ENCODE peak calls at places on chromosomes 2 and 18, in eight cellular contexts. K is activated CD4-positive, alpha-beta T cell treated with anti-CD3 and anti-CD28 coated beads, Interleukin-2, amount 50 U/mL, for 48 hours; D is neural progenitor cell; Y is fibroblast of pulmonary artery; V is MCF 10A; A is nephron progenitor cell; N is psoas muscle; G is activated naive CD8-positive, alpha-beta T cell treated with anti-CD3 and anti-CD28 coated beads for 36 hours. P is an unnamed sample.

GRCh38 chr2:176118606-176119370 is 2.2 kb downstream of the HOXD10 start:
- DNase-seq in K (no peak), D (peak), Y (no peak), V (peak), A (peak), N (no peak), G (no peak), P (no peak)

GRCh38 chr2:230798769-230799399 is 65.9 kb upstream of the ITM2C start:
- DNase-seq in K (no peak), D (peak), Y (peak), V (peak), A (peak), N (no peak), G (peak), P (no peak)

GRCh38 chr2:221570321-221571107 is 1.6 kb downstream of the EPHA4 start:
- DNase-seq in K (peak), D (peak), Y (peak), V (no peak), A (peak), N (no peak), G (no peak), P (peak)

GRCh38 chr2:27320958-27321543 is 1.8 kb downstream of the MPV17 start:
- DNase-seq in K (no peak), D (peak), Y (peak), V (peak), A (no peak), N (peak), G (no peak), P (peak)

GRCh38 chr18:13530215-13530878 is 196.0 kb downstream of the FAM210A start:
- DNase-seq in K (no peak), D (no peak), Y (no peak), V (no peak), A (no peak), N (no peak), G (no peak), P (no peak)

GRCh38 chr18:2850816-2851215 is 4.0 kb downstream of the EMILIN2 start:
- DNase-seq in K (no peak), D (no peak), Y (no peak), V (no peak), A (no peak), N (no peak), G (no peak), P (no peak)

GRCh38 chr2:28403388-28403956 is 10.8 kb downstream of the FOSL2 start:
- DNase-seq in K (no peak), D (no peak), Y (no peak), V (no peak), A (no peak), N (no peak), G (no peak), P (no peak)

GRCh38 chr2:73700111-73700510 is 37.0 kb downstream of the TPRKB start:
- DNase-seq in K (no peak), D (no peak), Y (no peak), V (no peak), A (no peak), N (no peak), G (no peak), P (no peak)

GRCh38 chr2:120526997-120527945 is 181.3 kb downstream of the INHBB start:
- DNase-seq in K (no peak), D (no peak), Y (no peak), V (no peak), A (no peak), N (no peak), G (no peak), P (no peak)

GRCh38 chr2:232238108-232238507 is 140.4 kb upstream of the ALPP start:
- DNase-seq in K (no peak), D (no peak), Y (peak), V (no peak), A (no peak), N (no peak), G (no peak), P (no peak)

GRCh38 chr2:159968282-159968900 is 94.0 kb downstream of the PLA2R1 start:
- DNase-seq in K (peak), D (peak), Y (peak), V (peak), A (peak), N (no peak), G (no peak), P (no peak)

GRCh38 chr2:146041291-146041868 is 1521.5 kb upstream of the ZEB2 start:
- DNase-seq in K (no peak), D (peak), Y (no peak), V (no peak), A (no peak), N (no peak), G (no peak), P (no peak)

GRCh38 chr2:179031731-179032408 is 18.1 kb downstream of the CCDC141 start:
- DNase-seq in K (peak), D (peak), Y (peak), V (no peak), A (no peak), N (no peak), G (peak), P (no peak)

GRCh38 chr18:68270009-68270408 is 444.9 kb downstream of the TMX3 start:
- DNase-seq in K (no peak), D (no peak), Y (no peak), V (no peak), A (no peak), N (no peak), G (no peak), P (no peak)

GRCh38 chr2:160125366-160125765 is 63.0 kb upstream of the PLA2R1 start:
- DNase-seq in K (no peak), D (no peak), Y (no peak), V (no peak), A (no peak), N (no peak), G (no peak), P (no peak)

GRCh38 chr2:85999131-85999831 is 106.4 kb downstream of the POLR1A start:
- DNase-seq in K (peak), D (no peak), Y (peak), V (no peak), A (no peak), N (no peak), G (peak), P (no peak)